ENCODE peak calls at places on chromosomes 13 and 19, in five cellular contexts. One of them, this sample, is unnamed.

GRCh38 chr13:93635687-93636086 is 409.1 kb downstream of the GPC6 start:
- DNase-seq in colonic mucosa: no peak
- DNase-seq in pancreas: no peak
- DNase-seq in tibial nerve: peak
- DNase-seq in WERI-Rb-1: no peak
- DNase-seq in this sample: no peak

GRCh38 chr13:106534844-106535551 is 464 bp downstream of the EFNB2 start:
- DNase-seq in colonic mucosa: no peak
- DNase-seq in pancreas: peak
- DNase-seq in tibial nerve: no peak
- DNase-seq in WERI-Rb-1: peak
- DNase-seq in this sample: peak

GRCh38 chr13:33918199-33918932 is 100.4 kb downstream of the RFC3 start:
- DNase-seq in colonic mucosa: no peak
- DNase-seq in pancreas: no peak
- DNase-seq in tibial nerve: no peak
- DNase-seq in WERI-Rb-1: no peak
- DNase-seq in this sample: no peak

GRCh38 chr13:40341501-40341900 is 324.9 kb downstream of the FOXO1 start:
- DNase-seq in colonic mucosa: no peak
- DNase-seq in pancreas: no peak
- DNase-seq in tibial nerve: no peak
- DNase-seq in WERI-Rb-1: peak
- DNase-seq in this sample: no peak

GRCh38 chr13:98466634-98467236 is 110.2 kb downstream of the STK24 start:
- DNase-seq in colonic mucosa: no peak
- DNase-seq in pancreas: no peak
- DNase-seq in tibial nerve: no peak
- DNase-seq in WERI-Rb-1: peak
- DNase-seq in this sample: no peak

GRCh38 chr19:36963262-36963661 is 47.1 kb downstream of the ZNF568 start:
- DNase-seq in colonic mucosa: no peak
- DNase-seq in pancreas: no peak
- DNase-seq in tibial nerve: no peak
- DNase-seq in WERI-Rb-1: no peak
- DNase-seq in this sample: no peak

GRCh38 chr19:33819875-33820781 is 23.5 kb downstream of the KCTD15 start:
- DNase-seq in colonic mucosa: peak
- DNase-seq in pancreas: peak
- DNase-seq in tibial nerve: peak
- DNase-seq in WERI-Rb-1: no peak
- DNase-seq in this sample: peak

GRCh38 chr13:20512042-20512683 is 13.5 kb downstream of the CRYL1 start:
- DNase-seq in colonic mucosa: no peak
- DNase-seq in pancreas: no peak
- DNase-seq in tibial nerve: no peak
- DNase-seq in WERI-Rb-1: no peak
- DNase-seq in this sample: no peak

GRCh38 chr13:110116072-110116487 is 190.9 kb downstream of the COL4A1 start:
- DNase-seq in colonic mucosa: peak
- DNase-seq in pancreas: peak
- DNase-seq in tibial nerve: no peak
- DNase-seq in WERI-Rb-1: peak
- DNase-seq in this sample: peak

GRCh38 chr13:26133851-26134250 is 82.0 kb upstream of the SHISA2 start:
- DNase-seq in colonic mucosa: no peak
- DNase-seq in pancreas: no peak
- DNase-seq in tibial nerve: no peak
- DNase-seq in WERI-Rb-1: no peak
- DNase-seq in this sample: no peak

GRCh38 chr13:39815345-39816111 is 160.1 kb downstream of the COG6 start:
- DNase-seq in colonic mucosa: no peak
- DNase-seq in pancreas: no peak
- DNase-seq in tibial nerve: no peak
- DNase-seq in WERI-Rb-1: no peak
- DNase-seq in this sample: no peak

GRCh38 chr13:35947315-35947714 is 183.9 kb downstream of the DCLK1 start:
- DNase-seq in colonic mucosa: no peak
- DNase-seq in pancreas: no peak
- DNase-seq in tibial nerve: no peak
- DNase-seq in WERI-Rb-1: no peak
- DNase-seq in this sample: no peak

GRCh38 chr19:33064778-33065550 is at the start of gene RHPN2:
- DNase-seq in colonic mucosa: peak
- DNase-seq in pancreas: peak
- DNase-seq in tibial nerve: peak
- DNase-seq in WERI-Rb-1: peak
- DNase-seq in this sample: peak

GRCh38 chr19:10389863-10390262 is 9.5 kb upstream of the TYK2 start:
- DNase-seq in colonic mucosa: no peak
- DNase-seq in pancreas: no peak
- DNase-seq in tibial nerve: no peak
- DNase-seq in WERI-Rb-1: peak
- DNase-seq in this sample: no peak

GRCh38 chr13:113656831-113657671 is 947 bp downstream of the ATP4B start:
- DNase-seq in colonic mucosa: no peak
- DNase-seq in pancreas: peak
- DNase-seq in tibial nerve: peak
- DNase-seq in WERI-Rb-1: peak
- DNase-seq in this sample: no peak

GRCh38 chr13:74529968-74530367 is 395.8 kb upstream of the KLF12 start:
- DNase-seq in colonic mucosa: no peak
- DNase-seq in pancreas: no peak
- DNase-seq in tibial nerve: no peak
- DNase-seq in WERI-Rb-1: no peak
- DNase-seq in this sample: no peak

GRCh38 chr19:5243878-5244277 is 96.7 kb downstream of the PTPRS start:
- DNase-seq in colonic mucosa: no peak
- DNase-seq in pancreas: no peak
- DNase-seq in tibial nerve: no peak
- DNase-seq in WERI-Rb-1: no peak
- DNase-seq in this sample: no peak

DNA sequence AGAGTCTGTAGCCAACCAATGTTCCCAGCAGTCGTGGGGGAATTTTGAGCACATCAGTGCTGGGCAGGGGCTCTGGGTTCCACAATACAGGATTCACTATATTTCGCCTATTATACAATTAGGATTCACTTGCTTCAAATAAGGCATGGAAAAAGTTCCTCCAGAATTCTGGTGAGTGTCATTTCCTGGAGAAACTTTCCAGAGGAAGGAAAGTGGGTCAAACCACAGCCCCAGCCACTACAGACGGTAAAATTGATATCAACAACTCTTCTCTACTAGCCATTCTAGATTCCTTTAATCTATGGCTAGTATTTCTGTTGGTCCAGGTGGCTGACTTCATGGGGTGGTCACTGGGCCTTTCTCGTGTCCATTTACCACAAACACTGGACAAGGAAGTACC is 10.5 kb downstream of the MYCBP2 start:
- DNase-seq in colonic mucosa: no peak
- DNase-seq in pancreas: no peak
- DNase-seq in tibial nerve: no peak
- DNase-seq in WERI-Rb-1: no peak
- DNase-seq in this sample: no peak
- H3K27ac ChIP-seq in colonic mucosa: no peak
- H3K27ac ChIP-seq in pancreas: no peak
- H3K27ac ChIP-seq in tibial nerve: no peak
- H3K27ac ChIP-seq in WERI-Rb-1: no peak
- H3K27ac ChIP-seq in this sample: no peak

GRCh38 chr13:97321616-97322321 is 99.6 kb downstream of the MBNL2 start:
- DNase-seq in colonic mucosa: no peak
- DNase-seq in pancreas: no peak
- DNase-seq in tibial nerve: no peak
- DNase-seq in WERI-Rb-1: no peak
- DNase-seq in this sample: no peak

GRCh38 chr13:97321101-97321500 is 99.0 kb downstream of the MBNL2 start:
- DNase-seq in colonic mucosa: no peak
- DNase-seq in pancreas: no peak
- DNase-seq in tibial nerve: no peak
- DNase-seq in WERI-Rb-1: no peak
- DNase-seq in this sample: no peak

GRCh38 chr13:97318532-97318931 is 96.4 kb downstream of the MBNL2 start:
- DNase-seq in colonic mucosa: no peak
- DNase-seq in pancreas: no peak
- DNase-seq in tibial nerve: no peak
- DNase-seq in WERI-Rb-1: no peak
- DNase-seq in this sample: no peak

GRCh38 chr13:97317933-97318332 is 95.8 kb downstream of the MBNL2 start:
- DNase-seq in colonic mucosa: no peak
- DNase-seq in pancreas: no peak
- DNase-seq in tibial nerve: no peak
- DNase-seq in WERI-Rb-1: no peak
- DNase-seq in this sample: no peak

GRCh38 chr13:97319088-97319487 is 97.0 kb downstream of the MBNL2 start:
- DNase-seq in colonic mucosa: no peak
- DNase-seq in pancreas: no peak
- DNase-seq in tibial nerve: no peak
- DNase-seq in WERI-Rb-1: no peak
- DNase-seq in this sample: no peak
- H3K27ac ChIP-seq in colonic mucosa: peak
- H3K27ac ChIP-seq in pancreas: no peak
- H3K27ac ChIP-seq in tibial nerve: peak
- H3K27ac ChIP-seq in WERI-Rb-1: no peak
- H3K27ac ChIP-seq in this sample: no peak

DNA sequence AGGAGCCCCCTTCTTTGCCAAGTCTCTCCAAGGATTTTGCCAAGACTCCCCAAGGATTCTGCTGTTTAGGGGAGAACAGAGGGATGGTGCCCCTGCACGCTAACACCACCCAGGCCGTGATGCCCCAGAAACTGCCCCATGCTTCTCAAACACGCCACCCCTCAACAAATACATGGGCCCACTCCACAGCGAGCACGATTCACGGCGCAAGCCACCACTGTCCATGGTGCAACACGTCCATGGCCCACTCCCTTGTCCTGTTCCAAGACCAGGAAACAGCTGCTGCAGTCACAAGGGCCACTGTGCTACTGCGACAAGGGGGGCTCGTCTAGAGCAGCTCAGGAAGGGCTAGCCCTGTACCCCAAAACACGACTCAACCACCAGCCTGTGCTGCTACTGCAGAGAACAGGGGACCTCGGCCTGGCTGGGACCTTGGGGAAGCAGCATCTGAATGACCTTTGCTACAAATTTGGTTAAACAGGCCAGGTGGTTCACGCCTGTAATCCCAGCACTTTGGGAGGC is 36.5 kb upstream of the ISYNA1 start:
- DNase-seq in colonic mucosa: no peak
- DNase-seq in pancreas: no peak
- DNase-seq in tibial nerve: no peak
- DNase-seq in WERI-Rb-1: no peak
- DNase-seq in this sample: no peak
- H3K27ac ChIP-seq in colonic mucosa: peak
- H3K27ac ChIP-seq in pancreas: no peak
- H3K27ac ChIP-seq in tibial nerve: no peak
- H3K27ac ChIP-seq in WERI-Rb-1: no peak
- H3K27ac ChIP-seq in this sample: no peak

GRCh38 chr19:50313812-50314536 is 15.2 kb downstream of the KCNC3 start:
- DNase-seq in colonic mucosa: no peak
- DNase-seq in pancreas: no peak
- DNase-seq in tibial nerve: no peak
- DNase-seq in WERI-Rb-1: no peak
- DNase-seq in this sample: peak

GRCh38 chr19:50315773-50316448 is 13.3 kb downstream of the KCNC3 start:
- DNase-seq in colonic mucosa: no peak
- DNase-seq in pancreas: no peak
- DNase-seq in tibial nerve: no peak
- DNase-seq in WERI-Rb-1: peak
- DNase-seq in this sample: peak

GRCh38 chr19:50312967-50313811 is 16.0 kb downstream of the KCNC3 start:
- DNase-seq in colonic mucosa: no peak
- DNase-seq in pancreas: no peak
- DNase-seq in tibial nerve: no peak
- DNase-seq in WERI-Rb-1: no peak
- DNase-seq in this sample: peak

GRCh38 chr19:50317115-50317514 is 12.1 kb downstream of the KCNC3 start:
- DNase-seq in colonic mucosa: no peak
- DNase-seq in pancreas: no peak
- DNase-seq in tibial nerve: no peak
- DNase-seq in WERI-Rb-1: no peak
- DNase-seq in this sample: no peak

DNA sequence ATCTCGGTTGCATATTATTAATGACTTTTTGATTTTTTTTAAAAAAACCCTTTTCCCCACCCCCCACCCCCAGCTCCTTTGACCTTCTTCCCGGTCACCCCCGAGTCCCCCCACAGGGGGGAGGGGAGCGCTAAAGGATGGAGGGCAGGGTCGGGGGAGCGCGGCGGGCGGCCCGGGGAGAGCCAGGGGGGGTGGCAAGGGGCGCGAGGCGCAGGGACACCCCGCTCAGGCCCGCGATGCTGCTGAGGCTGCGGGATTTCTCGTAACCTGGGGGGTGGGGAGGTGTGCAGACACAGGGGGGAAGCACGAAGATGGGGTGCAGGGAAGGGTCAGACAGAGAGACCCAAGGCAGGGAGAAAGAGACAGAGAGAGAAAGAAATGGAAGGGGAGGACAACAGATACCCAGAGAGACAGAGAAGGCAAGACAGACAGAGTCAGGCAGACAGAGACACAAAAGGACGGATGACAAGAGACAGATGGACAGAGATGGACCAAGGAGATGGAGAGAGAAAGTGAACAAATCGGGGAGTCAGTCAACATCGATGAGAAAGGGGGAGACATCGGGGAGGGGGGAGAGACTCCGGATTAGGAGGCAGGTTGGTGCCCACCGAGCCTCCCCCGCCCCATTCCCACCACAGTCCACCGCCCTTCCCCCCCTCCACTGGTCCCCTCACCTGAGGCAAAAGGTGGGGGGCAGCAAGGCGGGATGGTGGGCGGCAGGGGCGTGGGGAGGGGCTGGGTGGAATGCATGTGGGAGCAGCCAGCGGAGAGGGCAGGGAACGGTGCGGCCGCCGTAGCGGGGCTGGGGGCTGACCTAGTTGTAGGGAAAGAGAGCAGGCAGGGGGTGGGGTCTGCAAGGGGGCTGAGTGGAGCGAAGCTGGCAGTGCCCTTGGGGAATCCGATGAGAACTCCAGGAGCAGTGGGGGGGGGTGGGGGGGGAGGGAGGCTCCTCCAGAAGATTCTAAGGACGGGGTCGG is 14.2 kb downstream of the KCNC3 start:
- DNase-seq in colonic mucosa: no peak
- DNase-seq in pancreas: no peak
- DNase-seq in tibial nerve: no peak
- DNase-seq in WERI-Rb-1: no peak
- DNase-seq in this sample: no peak
- H3K27ac ChIP-seq in colonic mucosa: no peak
- H3K27ac ChIP-seq in pancreas: no peak
- H3K27ac ChIP-seq in tibial nerve: no peak
- H3K27ac ChIP-seq in WERI-Rb-1: no peak
- H3K27ac ChIP-seq in this sample: no peak

DNA sequence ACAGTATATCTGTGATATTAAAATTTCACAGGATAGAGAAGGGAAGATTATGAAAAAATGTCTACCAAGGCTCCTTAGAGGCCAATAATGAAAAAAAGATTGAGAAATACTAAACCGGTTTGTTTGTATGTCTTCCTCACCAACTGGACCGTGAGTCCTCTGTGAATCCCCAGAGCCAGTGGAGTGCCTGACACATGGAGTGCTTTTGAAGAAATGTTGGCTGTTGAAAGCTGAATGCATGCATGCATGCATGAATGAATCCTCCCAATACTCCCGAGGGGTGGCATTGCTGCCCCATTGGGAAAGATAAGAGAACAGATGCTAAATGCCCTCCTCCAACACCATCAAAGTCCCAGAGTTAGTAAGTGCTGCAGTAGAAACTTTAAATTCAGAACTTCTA is 152.7 kb upstream of the SERP2 start:
- DNase-seq in colonic mucosa: no peak
- DNase-seq in pancreas: no peak
- DNase-seq in tibial nerve: no peak
- DNase-seq in WERI-Rb-1: no peak
- DNase-seq in this sample: peak
- H3K27ac ChIP-seq in colonic mucosa: no peak
- H3K27ac ChIP-seq in pancreas: no peak
- H3K27ac ChIP-seq in tibial nerve: no peak
- H3K27ac ChIP-seq in WERI-Rb-1: no peak
- H3K27ac ChIP-seq in this sample: peak

This sample was measured in thyroid gland.